ENCODE peak calls at places on chromosomes 1 and 21, in four cellular contexts. P is mammary epithelial cell, E is esophagus squamous epithelium, Y is mesenchymal stem cell. R is an unnamed sample.

GRCh38 chr1:63032171-63032570 is 248.2 kb downstream of the ATG4C start:
- DNase-seq in P (no peak), E (no peak), Y (no peak), R (no peak)

GRCh38 chr1:212749924-212750535 is 41.5 kb downstream of the NSL1 start:
- DNase-seq in P (peak), E (no peak), Y (peak), R (peak)

GRCh38 chr1:97764991-97765390 is 155.8 kb downstream of the DPYD start:
- DNase-seq in P (no peak), E (no peak), Y (no peak), R (no peak)

GRCh38 chr1:151476083-151476482 is 16.8 kb upstream of the POGZ start:
- DNase-seq in P (peak), E (no peak), Y (no peak), R (no peak)

GRCh38 chr1:211566431-211567025 is 12.4 kb downstream of the SLC30A1 start:
- DNase-seq in P (no peak), E (no peak), Y (no peak), R (no peak)

GRCh38 chr1:65372557-65372956 is 47.9 kb upstream of the LEPR start:
- DNase-seq in P (no peak), E (no peak), Y (peak), R (no peak)

GRCh38 chr1:153945795-153946621 is 510 bp downstream of the DENND4B start:
- DNase-seq in P (peak), E (peak), Y (peak), R (no peak)

GRCh38 chr1:12441414-12442105 is 176.4 kb downstream of the DHRS3 start:
- DNase-seq in P (no peak), E (no peak), Y (no peak), R (no peak)

GRCh38 chr21:14223365-14223764 is 7.4 kb downstream of the RBM11 start:
- DNase-seq in P (no peak), E (no peak), Y (no peak), R (no peak)

GRCh38 chr1:230509281-230509977 is 83.3 kb upstream of the PGBD5 start:
- DNase-seq in P (peak), E (no peak), Y (peak), R (peak)

GRCh38 chr1:228004331-228004871 is 2.4 kb upstream of the WNT3A start:
- DNase-seq in P (peak), E (no peak), Y (no peak), R (no peak)

GRCh38 chr1:8333246-8333987 is 15.5 kb downstream of the SLC45A1 start:
- DNase-seq in P (no peak), E (no peak), Y (no peak), R (no peak)

GRCh38 chr1:160129966-160130365 is 14.4 kb downstream of the ATP1A2 start:
- DNase-seq in P (no peak), E (no peak), Y (no peak), R (no peak)

GRCh38 chr1:83626603-83627002 is 372.3 kb downstream of the TTLL7 start:
- DNase-seq in P (no peak), E (no peak), Y (no peak), R (no peak)

GRCh38 chr1:161162806-161163205 is 3.4 kb upstream of the PPOX start:
- DNase-seq in P (no peak), E (no peak), Y (no peak), R (no peak)

GRCh38 chr1:159171254-159171687 is at the start of gene CADM3:
- DNase-seq in P (no peak), E (no peak), Y (no peak), R (no peak)

GRCh38 chr1:224525411-224526040 is 90.6 kb upstream of the CNIH3 start:
- DNase-seq in P (no peak), E (no peak), Y (no peak), R (no peak)

GRCh38 chr1:160096491-160097116 is 1.8 kb downstream of the IGSF8 start:
- DNase-seq in P (peak), E (no peak), Y (peak), R (no peak)

GRCh38 chr1:119926553-119926952 is 30.2 kb upstream of the ADAM30 start:
- DNase-seq in P (no peak), E (no peak), Y (no peak), R (no peak)

GRCh38 chr1:192496369-192497056 is 79.1 kb upstream of the RGS1 start:
- DNase-seq in P (no peak), E (no peak), Y (no peak), R (no peak)

GRCh38 chr1:99566290-99567021 is 79.5 kb upstream of the PALMD start:
- DNase-seq in P (no peak), E (no peak), Y (no peak), R (no peak)

GRCh38 chr1:94805912-94806311 is 14.2 kb upstream of the SLC44A3 start:
- DNase-seq in P (peak), E (no peak), Y (peak), R (no peak)

GRCh38 chr1:116159177-116159576 is 48.0 kb downstream of the MAB21L3 start:
- DNase-seq in P (no peak), E (no peak), Y (no peak), R (no peak)

GRCh38 chr21:34280389-34280795 is 83.4 kb upstream of the KCNE2 start:
- DNase-seq in P (no peak), E (no peak), Y (no peak), R (no peak)

GRCh38 chr1:23403038-23403336 is 21.6 kb downstream of the TCEA3 start:
- DNase-seq in P (peak), E (no peak), Y (peak), R (peak)

GRCh38 chr1:16367968-16368910 is 1.2 kb downstream of the SZRD1 start:
- DNase-seq in P (peak), E (no peak), Y (peak), R (no peak)

GRCh38 chr1:241551759-241552638 is 19.8 kb downstream of the KMO start:
- DNase-seq in P (no peak), E (no peak), Y (no peak), R (no peak)

GRCh38 chr1:199701731-199702130 is 325.8 kb upstream of the NR5A2 start:
- DNase-seq in P (no peak), E (no peak), Y (no peak), R (no peak)

GRCh38 chr1:25017436-25018109 is 87.5 kb upstream of the RUNX3 start:
- DNase-seq in P (peak), E (no peak), Y (peak), R (no peak)

GRCh38 chr1:182702826-182703524 is 18.6 kb upstream of the RGS8 start:
- DNase-seq in P (no peak), E (no peak), Y (no peak), R (no peak)

GRCh38 chr21:45864436-45864835 is 117.1 kb upstream of the COL6A1 start:
- DNase-seq in P (no peak), E (no peak), Y (peak), R (no peak)

GRCh38 chr21:44898851-44899767 is 21.6 kb downstream of the ITGB2 start:
- DNase-seq in P (no peak), E (no peak), Y (no peak), R (no peak)

GRCh38 chr1:70518106-70518505 is 107.0 kb downstream of the CTH start:
- DNase-seq in P (no peak), E (no peak), Y (no peak), R (no peak)

DNA sequence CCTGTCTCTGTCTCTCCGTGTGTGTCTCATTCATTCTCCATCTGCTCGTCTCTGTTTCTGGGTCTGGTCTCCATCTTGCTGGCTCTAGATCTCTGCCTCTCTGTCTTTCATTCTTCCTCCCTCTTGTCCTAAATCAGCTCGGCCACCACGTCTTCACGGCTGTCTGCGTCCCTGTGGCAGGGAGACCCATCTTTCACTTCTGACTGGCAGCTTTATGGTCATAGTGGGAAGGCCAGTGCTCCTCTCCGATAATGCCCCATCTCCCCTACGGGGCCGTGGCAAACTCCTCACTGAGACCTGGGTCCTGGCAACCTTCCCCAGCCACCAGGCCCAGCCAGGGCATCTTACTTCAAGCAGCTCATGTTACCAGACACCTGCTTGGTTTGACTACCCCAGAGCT is 5.2 kb upstream of the COL16A1 start:
- DNase-seq in P (no peak), E (no peak), Y (no peak), R (no peak)
- H3K27ac ChIP-seq in P (no peak), E (no peak), Y (no peak), R (no peak)

GRCh38 chr1:234531181-234532132 is 52.5 kb upstream of the TARBP1 start:
- DNase-seq in P (peak), E (no peak), Y (peak), R (no peak)
- H3K27ac ChIP-seq in P (peak), E (peak), Y (no peak), R (peak)

GRCh38 chr1:2042830-2043773 is 7.1 kb upstream of the PRKCZ start:
- DNase-seq in P (no peak), E (no peak), Y (no peak), R (no peak)
- H3K27ac ChIP-seq in P (no peak), E (no peak), Y (no peak), R (no peak)

GRCh38 chr1:60924964-60925798 is 157.2 kb upstream of the NFIA start:
- DNase-seq in P (no peak), E (no peak), Y (no peak), R (no peak)
- H3K27ac ChIP-seq in P (no peak), E (no peak), Y (no peak), R (no peak)

GRCh38 chr1:66557157-66557556 is 23.2 kb downstream of the SGIP1 start:
- DNase-seq in P (no peak), E (no peak), Y (no peak), R (no peak)
- H3K27ac ChIP-seq in P (no peak), E (no peak), Y (no peak), R (no peak)

R was measured in AG04450.